ENCODE peak calls at places on chromosome 3, in eight cellular contexts. One of them, this sample, is unnamed.

GRCh38 chr3:168117853-168118313 is 22.2 kb upstream of the GOLIM4 start:
- DNase-seq in HCT116: no peak
- DNase-seq in OCI-LY7: no peak
- DNase-seq in GM23338: no peak
- DNase-seq in HepG2: peak
- DNase-seq in IMR-90: no peak
- DNase-seq in mammary epithelial cell: peak
- DNase-seq in GM23248: peak
- DNase-seq in this sample: no peak

GRCh38 chr3:61637088-61638051 is 76.0 kb downstream of the PTPRG start:
- DNase-seq in IMR-90: peak
- DNase-seq in HCT116: no peak
- DNase-seq in GM23338: no peak
- DNase-seq in mammary epithelial cell: no peak
- DNase-seq in OCI-LY7: peak
- DNase-seq in HepG2: no peak
- DNase-seq in GM23248: peak
- DNase-seq in this sample: peak

GRCh38 chr3:61805510-61806080 is 244.2 kb downstream of the PTPRG start:
- DNase-seq in GM23248: peak
- DNase-seq in GM23338: no peak
- DNase-seq in OCI-LY7: no peak
- DNase-seq in IMR-90: peak
- DNase-seq in HCT116: no peak
- DNase-seq in HepG2: no peak
- DNase-seq in mammary epithelial cell: no peak
- DNase-seq in this sample: peak

GRCh38 chr3:195583831-195584542 is at the start of gene APOD:
- DNase-seq in GM23248: peak
- DNase-seq in HepG2: no peak
- DNase-seq in OCI-LY7: no peak
- DNase-seq in mammary epithelial cell: peak
- DNase-seq in IMR-90: peak
- DNase-seq in HCT116: no peak
- DNase-seq in GM23338: no peak
- DNase-seq in this sample: peak

GRCh38 chr3:186108106-186108940 is 566 bp downstream of the ETV5 start:
- DNase-seq in OCI-LY7: peak
- DNase-seq in mammary epithelial cell: peak
- DNase-seq in HepG2: peak
- DNase-seq in IMR-90: peak
- DNase-seq in GM23338: peak
- DNase-seq in GM23248: peak
- DNase-seq in HCT116: peak
- DNase-seq in this sample: peak

GRCh38 chr3:98797905-98798304 is 34.8 kb downstream of the ST3GAL6 start:
- DNase-seq in GM23248: no peak
- DNase-seq in OCI-LY7: no peak
- DNase-seq in HepG2: no peak
- DNase-seq in IMR-90: no peak
- DNase-seq in mammary epithelial cell: no peak
- DNase-seq in GM23338: no peak
- DNase-seq in HCT116: no peak
- DNase-seq in this sample: no peak

GRCh38 chr3:55434789-55435188 is 52.3 kb downstream of the WNT5A start:
- DNase-seq in HepG2: no peak
- DNase-seq in GM23248: peak
- DNase-seq in OCI-LY7: peak
- DNase-seq in HCT116: no peak
- DNase-seq in IMR-90: peak
- DNase-seq in mammary epithelial cell: peak
- DNase-seq in GM23338: peak
- DNase-seq in this sample: peak

GRCh38 chr3:186986406-186986805 is 56.1 kb downstream of the ST6GAL1 start:
- DNase-seq in IMR-90: no peak
- DNase-seq in GM23338: no peak
- DNase-seq in mammary epithelial cell: no peak
- DNase-seq in HCT116: no peak
- DNase-seq in GM23248: no peak
- DNase-seq in HepG2: no peak
- DNase-seq in OCI-LY7: peak
- DNase-seq in this sample: no peak

GRCh38 chr3:144162042-144162441 is 190.4 kb downstream of the DIPK2A start:
- DNase-seq in HCT116: no peak
- DNase-seq in GM23248: peak
- DNase-seq in HepG2: peak
- DNase-seq in GM23338: no peak
- DNase-seq in OCI-LY7: no peak
- DNase-seq in IMR-90: peak
- DNase-seq in mammary epithelial cell: peak
- DNase-seq in this sample: peak

GRCh38 chr3:127162947-127163645 is 29.8 kb upstream of the PRR23E start:
- DNase-seq in GM23248: no peak
- DNase-seq in HepG2: no peak
- DNase-seq in HCT116: no peak
- DNase-seq in OCI-LY7: no peak
- DNase-seq in mammary epithelial cell: no peak
- DNase-seq in IMR-90: no peak
- DNase-seq in GM23338: peak
- DNase-seq in this sample: no peak

GRCh38 chr3:78913711-78914110 is 854.1 kb downstream of the ROBO1 start:
- DNase-seq in GM23338: peak
- DNase-seq in HCT116: no peak
- DNase-seq in mammary epithelial cell: no peak
- DNase-seq in HepG2: no peak
- DNase-seq in IMR-90: no peak
- DNase-seq in GM23248: no peak
- DNase-seq in OCI-LY7: no peak
- DNase-seq in this sample: no peak

GRCh38 chr3:171860830-171861535 is 17.8 kb downstream of the TMEM212 start:
- DNase-seq in HepG2: no peak
- DNase-seq in HCT116: no peak
- DNase-seq in mammary epithelial cell: no peak
- DNase-seq in GM23338: no peak
- DNase-seq in GM23248: peak
- DNase-seq in IMR-90: peak
- DNase-seq in OCI-LY7: no peak
- DNase-seq in this sample: peak

GRCh38 chr3:8822141-8822540 is 52.7 kb upstream of the OXTR start:
- DNase-seq in GM23338: no peak
- DNase-seq in GM23248: peak
- DNase-seq in IMR-90: peak
- DNase-seq in HepG2: no peak
- DNase-seq in mammary epithelial cell: peak
- DNase-seq in HCT116: no peak
- DNase-seq in OCI-LY7: no peak
- DNase-seq in this sample: peak

GRCh38 chr3:152328841-152329240 is 60.1 kb downstream of the MBNL1 start:
- DNase-seq in HCT116: peak
- DNase-seq in HepG2: peak
- DNase-seq in mammary epithelial cell: peak
- DNase-seq in IMR-90: peak
- DNase-seq in GM23338: no peak
- DNase-seq in GM23248: peak
- DNase-seq in OCI-LY7: no peak
- DNase-seq in this sample: peak
- H3K4me2 ChIP-seq in HCT116: peak
- H3K4me2 ChIP-seq in HepG2: peak
- H3K4me2 ChIP-seq in mammary epithelial cell: no peak
- H3K4me2 ChIP-seq in IMR-90: no peak
- H3K4me2 ChIP-seq in GM23338: no peak
- H3K4me2 ChIP-seq in GM23248: peak
- H3K4me2 ChIP-seq in OCI-LY7: no peak
- H3K4me2 ChIP-seq in this sample: peak

DNA sequence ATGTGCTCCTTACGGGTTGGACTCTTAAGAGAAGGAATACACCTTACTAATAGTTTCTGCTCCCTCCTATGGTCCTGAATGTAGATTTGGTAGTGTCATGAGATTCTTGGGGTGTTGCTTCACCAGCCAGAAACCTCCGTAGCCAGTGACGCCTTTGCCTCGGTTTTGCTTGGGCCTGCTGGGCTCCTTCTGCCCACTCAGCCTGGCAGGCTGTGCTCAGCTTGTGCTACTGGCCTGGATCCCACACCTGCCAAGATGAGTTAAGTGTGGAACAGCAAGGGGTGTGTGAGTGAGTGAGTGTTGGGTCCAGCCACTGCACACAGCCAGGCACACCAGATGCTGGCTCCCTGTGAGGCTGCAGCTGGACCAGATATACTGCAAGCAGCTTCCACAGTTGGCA is 560.1 kb downstream of the NLGN1 start:
- DNase-seq in GM23248: no peak
- DNase-seq in IMR-90: no peak
- DNase-seq in GM23338: no peak
- DNase-seq in mammary epithelial cell: no peak
- DNase-seq in HepG2: no peak
- DNase-seq in OCI-LY7: no peak
- DNase-seq in HCT116: no peak
- DNase-seq in this sample: no peak
- H3K27ac ChIP-seq in GM23248: no peak
- H3K27ac ChIP-seq in IMR-90: no peak
- H3K27ac ChIP-seq in GM23338: no peak
- H3K27ac ChIP-seq in mammary epithelial cell: no peak
- H3K27ac ChIP-seq in HepG2: no peak
- H3K27ac ChIP-seq in OCI-LY7: no peak
- H3K27ac ChIP-seq in HCT116: no peak
- H3K27ac ChIP-seq in this sample: no peak

GRCh38 chr3:170270282-170270891 is 48.2 kb downstream of the PRKCI start:
- DNase-seq in GM23248: no peak
- DNase-seq in GM23338: no peak
- DNase-seq in IMR-90: no peak
- DNase-seq in mammary epithelial cell: no peak
- DNase-seq in HCT116: no peak
- DNase-seq in HepG2: peak
- DNase-seq in OCI-LY7: no peak
- DNase-seq in this sample: no peak
- H3K4me2 ChIP-seq in GM23248: no peak
- H3K4me2 ChIP-seq in GM23338: no peak
- H3K4me2 ChIP-seq in IMR-90: no peak
- H3K4me2 ChIP-seq in mammary epithelial cell: no peak
- H3K4me2 ChIP-seq in HCT116: no peak
- H3K4me2 ChIP-seq in HepG2: peak
- H3K4me2 ChIP-seq in OCI-LY7: no peak
- H3K4me2 ChIP-seq in this sample: no peak

GRCh38 chr3:25503758-25504157 is 75.7 kb downstream of the RARB start:
- DNase-seq in OCI-LY7: no peak
- DNase-seq in HepG2: no peak
- DNase-seq in GM23248: no peak
- DNase-seq in HCT116: no peak
- DNase-seq in IMR-90: no peak
- DNase-seq in GM23338: no peak
- DNase-seq in mammary epithelial cell: no peak
- DNase-seq in this sample: no peak

GRCh38 chr3:25508901-25509300 is 80.8 kb downstream of the RARB start:
- DNase-seq in OCI-LY7: no peak
- DNase-seq in IMR-90: no peak
- DNase-seq in HepG2: no peak
- DNase-seq in GM23248: peak
- DNase-seq in HCT116: no peak
- DNase-seq in mammary epithelial cell: peak
- DNase-seq in GM23338: no peak
- DNase-seq in this sample: peak

GRCh38 chr3:25508433-25508832 is 80.4 kb downstream of the RARB start:
- DNase-seq in IMR-90: no peak
- DNase-seq in HCT116: no peak
- DNase-seq in GM23338: no peak
- DNase-seq in OCI-LY7: no peak
- DNase-seq in GM23248: no peak
- DNase-seq in mammary epithelial cell: no peak
- DNase-seq in HepG2: no peak
- DNase-seq in this sample: no peak

GRCh38 chr3:25505581-25505980 is 77.5 kb downstream of the RARB start:
- DNase-seq in GM23248: no peak
- DNase-seq in OCI-LY7: no peak
- DNase-seq in mammary epithelial cell: no peak
- DNase-seq in GM23338: no peak
- DNase-seq in IMR-90: no peak
- DNase-seq in HepG2: no peak
- DNase-seq in HCT116: no peak
- DNase-seq in this sample: no peak

GRCh38 chr3:25507811-25508210 is 79.7 kb downstream of the RARB start:
- DNase-seq in HepG2: no peak
- DNase-seq in OCI-LY7: no peak
- DNase-seq in mammary epithelial cell: no peak
- DNase-seq in HCT116: no peak
- DNase-seq in GM23338: no peak
- DNase-seq in GM23248: no peak
- DNase-seq in IMR-90: no peak
- DNase-seq in this sample: no peak
- H3K27ac ChIP-seq in HepG2: no peak
- H3K27ac ChIP-seq in OCI-LY7: no peak
- H3K27ac ChIP-seq in mammary epithelial cell: no peak
- H3K27ac ChIP-seq in HCT116: no peak
- H3K27ac ChIP-seq in GM23338: no peak
- H3K27ac ChIP-seq in GM23248: no peak
- H3K27ac ChIP-seq in IMR-90: no peak
- H3K27ac ChIP-seq in this sample: no peak

DNA sequence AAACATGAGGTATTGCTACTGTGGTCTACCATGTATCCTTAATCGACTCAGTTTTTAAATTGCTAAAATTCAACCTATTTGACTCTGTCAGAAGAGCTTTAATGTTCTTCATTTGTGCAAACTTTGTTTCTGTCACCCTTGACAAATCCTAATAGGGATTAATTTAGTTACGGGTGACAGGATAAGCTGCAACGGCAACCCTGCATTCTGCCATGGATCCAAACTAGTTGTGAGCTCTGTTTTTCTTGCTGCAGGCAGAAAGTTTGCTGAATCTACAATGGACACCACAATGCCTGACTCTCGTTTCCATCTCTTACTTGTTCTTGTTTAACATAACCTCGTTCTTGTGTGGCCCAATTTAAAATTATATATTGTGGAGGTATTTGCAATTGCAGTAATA is 352.3 kb downstream of the ROBO2 start:
- DNase-seq in GM23338: no peak
- DNase-seq in GM23248: no peak
- DNase-seq in OCI-LY7: no peak
- DNase-seq in mammary epithelial cell: no peak
- DNase-seq in HepG2: no peak
- DNase-seq in HCT116: no peak
- DNase-seq in IMR-90: no peak
- DNase-seq in this sample: no peak
- H3K4me2 ChIP-seq in GM23338: no peak
- H3K4me2 ChIP-seq in GM23248: no peak
- H3K4me2 ChIP-seq in OCI-LY7: no peak
- H3K4me2 ChIP-seq in mammary epithelial cell: no peak
- H3K4me2 ChIP-seq in HepG2: no peak
- H3K4me2 ChIP-seq in HCT116: no peak
- H3K4me2 ChIP-seq in IMR-90: no peak
- H3K4me2 ChIP-seq in this sample: no peak

This sample was measured in fibroblast of lung.